ENCODE peak calls at places on chromosome 15, in ten cellular contexts. One of them, this sample, is unnamed.

GRCh38 chr15:87747106-87747505 is 509.4 kb downstream of the NTRK3 start:
- DNase-seq in AG04450: no peak
- DNase-seq in ovary: no peak
- DNase-seq in prostate gland: no peak
- DNase-seq in brain microvascular endothelial cell: no peak
- DNase-seq in cardiac muscle cell: no peak
- DNase-seq in fibroblast of pulmonary artery: no peak
- DNase-seq in A549: no peak
- DNase-seq in astrocyte of the spinal cord: no peak
- DNase-seq in HCT116: no peak
- DNase-seq in this sample: no peak

GRCh38 chr15:70098170-70098460 is 398 bp upstream of the TLE3 start:
- DNase-seq in brain microvascular endothelial cell: no peak
- DNase-seq in A549: no peak
- DNase-seq in astrocyte of the spinal cord: no peak
- DNase-seq in fibroblast of pulmonary artery: no peak
- DNase-seq in HCT116: no peak
- DNase-seq in AG04450: no peak
- DNase-seq in cardiac muscle cell: no peak
- DNase-seq in ovary: no peak
- DNase-seq in prostate gland: no peak
- DNase-seq in this sample: no peak

GRCh38 chr15:27589782-27590181 is 509.3 kb downstream of the OCA2 start:
- DNase-seq in fibroblast of pulmonary artery: no peak
- DNase-seq in astrocyte of the spinal cord: no peak
- DNase-seq in prostate gland: no peak
- DNase-seq in cardiac muscle cell: no peak
- DNase-seq in ovary: no peak
- DNase-seq in AG04450: no peak
- DNase-seq in HCT116: no peak
- DNase-seq in brain microvascular endothelial cell: no peak
- DNase-seq in A549: no peak
- DNase-seq in this sample: no peak

GRCh38 chr15:33716025-33716424 is 252.3 kb upstream of the CHRM5 start:
- DNase-seq in fibroblast of pulmonary artery: no peak
- DNase-seq in ovary: no peak
- DNase-seq in prostate gland: no peak
- DNase-seq in cardiac muscle cell: no peak
- DNase-seq in A549: no peak
- DNase-seq in HCT116: no peak
- DNase-seq in brain microvascular endothelial cell: no peak
- DNase-seq in astrocyte of the spinal cord: no peak
- DNase-seq in AG04450: no peak
- DNase-seq in this sample: no peak

GRCh38 chr15:45714501-45715488 is 80.0 kb downstream of the SQOR start:
- DNase-seq in ovary: no peak
- DNase-seq in fibroblast of pulmonary artery: peak
- DNase-seq in prostate gland: peak
- DNase-seq in A549: peak
- DNase-seq in brain microvascular endothelial cell: peak
- DNase-seq in astrocyte of the spinal cord: peak
- DNase-seq in HCT116: peak
- DNase-seq in cardiac muscle cell: peak
- DNase-seq in AG04450: peak
- DNase-seq in this sample: peak

GRCh38 chr15:83285284-83285978 is 967 bp upstream of the BNC1 start:
- DNase-seq in fibroblast of pulmonary artery: no peak
- DNase-seq in prostate gland: no peak
- DNase-seq in cardiac muscle cell: no peak
- DNase-seq in HCT116: no peak
- DNase-seq in brain microvascular endothelial cell: no peak
- DNase-seq in AG04450: no peak
- DNase-seq in ovary: no peak
- DNase-seq in astrocyte of the spinal cord: no peak
- DNase-seq in A549: no peak
- DNase-seq in this sample: no peak

GRCh38 chr15:57551717-57552677 is 39.7 kb upstream of the MYZAP start:
- DNase-seq in HCT116: peak
- DNase-seq in fibroblast of pulmonary artery: peak
- DNase-seq in astrocyte of the spinal cord: peak
- DNase-seq in A549: peak
- DNase-seq in AG04450: peak
- DNase-seq in prostate gland: no peak
- DNase-seq in cardiac muscle cell: peak
- DNase-seq in ovary: no peak
- DNase-seq in brain microvascular endothelial cell: peak
- DNase-seq in this sample: peak

GRCh38 chr15:48603123-48603500 is 42.4 kb downstream of the FBN1 start:
- DNase-seq in cardiac muscle cell: peak
- DNase-seq in AG04450: no peak
- DNase-seq in astrocyte of the spinal cord: peak
- DNase-seq in A549: no peak
- DNase-seq in fibroblast of pulmonary artery: peak
- DNase-seq in HCT116: no peak
- DNase-seq in brain microvascular endothelial cell: no peak
- DNase-seq in prostate gland: no peak
- DNase-seq in ovary: no peak
- DNase-seq in this sample: no peak

GRCh38 chr15:83205725-83206324 is 1.8 kb downstream of the HDGFL3 start:
- DNase-seq in fibroblast of pulmonary artery: peak
- DNase-seq in brain microvascular endothelial cell: peak
- DNase-seq in ovary: no peak
- DNase-seq in A549: no peak
- DNase-seq in prostate gland: no peak
- DNase-seq in cardiac muscle cell: peak
- DNase-seq in AG04450: no peak
- DNase-seq in HCT116: no peak
- DNase-seq in astrocyte of the spinal cord: peak
- DNase-seq in this sample: peak

GRCh38 chr15:40192942-40193341 is 32.1 kb downstream of the BUB1B start:
- DNase-seq in brain microvascular endothelial cell: peak
- DNase-seq in AG04450: no peak
- DNase-seq in fibroblast of pulmonary artery: peak
- DNase-seq in ovary: no peak
- DNase-seq in A549: no peak
- DNase-seq in HCT116: no peak
- DNase-seq in prostate gland: no peak
- DNase-seq in astrocyte of the spinal cord: peak
- DNase-seq in cardiac muscle cell: peak
- DNase-seq in this sample: peak

GRCh38 chr15:67957435-67958139 is 96.5 kb upstream of the PIAS1 start:
- DNase-seq in ovary: no peak
- DNase-seq in prostate gland: no peak
- DNase-seq in A549: no peak
- DNase-seq in HCT116: no peak
- DNase-seq in astrocyte of the spinal cord: no peak
- DNase-seq in brain microvascular endothelial cell: no peak
- DNase-seq in cardiac muscle cell: no peak
- DNase-seq in fibroblast of pulmonary artery: no peak
- DNase-seq in AG04450: no peak
- DNase-seq in this sample: no peak

GRCh38 chr15:76972420-76973361 is 22.2 kb upstream of the PSTPIP1 start:
- DNase-seq in A549: no peak
- DNase-seq in prostate gland: no peak
- DNase-seq in AG04450: no peak
- DNase-seq in ovary: peak
- DNase-seq in cardiac muscle cell: peak
- DNase-seq in HCT116: no peak
- DNase-seq in brain microvascular endothelial cell: peak
- DNase-seq in astrocyte of the spinal cord: no peak
- DNase-seq in fibroblast of pulmonary artery: peak
- DNase-seq in this sample: no peak

GRCh38 chr15:87734571-87735373 is 521.8 kb downstream of the NTRK3 start:
- DNase-seq in astrocyte of the spinal cord: no peak
- DNase-seq in brain microvascular endothelial cell: no peak
- DNase-seq in fibroblast of pulmonary artery: no peak
- DNase-seq in ovary: no peak
- DNase-seq in A549: no peak
- DNase-seq in prostate gland: no peak
- DNase-seq in HCT116: no peak
- DNase-seq in cardiac muscle cell: no peak
- DNase-seq in AG04450: no peak
- DNase-seq in this sample: no peak

GRCh38 chr15:61743352-61743909 is 316.8 kb downstream of the VPS13C start:
- DNase-seq in cardiac muscle cell: no peak
- DNase-seq in prostate gland: peak
- DNase-seq in brain microvascular endothelial cell: no peak
- DNase-seq in astrocyte of the spinal cord: no peak
- DNase-seq in HCT116: no peak
- DNase-seq in fibroblast of pulmonary artery: no peak
- DNase-seq in A549: no peak
- DNase-seq in AG04450: no peak
- DNase-seq in ovary: no peak
- DNase-seq in this sample: no peak

GRCh38 chr15:61748529-61748928 is 311.7 kb downstream of the VPS13C start:
- DNase-seq in A549: no peak
- DNase-seq in ovary: no peak
- DNase-seq in brain microvascular endothelial cell: no peak
- DNase-seq in fibroblast of pulmonary artery: no peak
- DNase-seq in HCT116: no peak
- DNase-seq in prostate gland: no peak
- DNase-seq in AG04450: no peak
- DNase-seq in cardiac muscle cell: no peak
- DNase-seq in astrocyte of the spinal cord: no peak
- DNase-seq in this sample: no peak

GRCh38 chr15:61750271-61751084 is 309.8 kb downstream of the VPS13C start:
- DNase-seq in brain microvascular endothelial cell: no peak
- DNase-seq in AG04450: no peak
- DNase-seq in HCT116: no peak
- DNase-seq in prostate gland: peak
- DNase-seq in ovary: no peak
- DNase-seq in cardiac muscle cell: no peak
- DNase-seq in A549: no peak
- DNase-seq in fibroblast of pulmonary artery: no peak
- DNase-seq in astrocyte of the spinal cord: no peak
- DNase-seq in this sample: no peak

GRCh38 chr15:61749169-61749568 is 311.1 kb downstream of the VPS13C start:
- DNase-seq in brain microvascular endothelial cell: no peak
- DNase-seq in A549: no peak
- DNase-seq in cardiac muscle cell: no peak
- DNase-seq in astrocyte of the spinal cord: peak
- DNase-seq in ovary: no peak
- DNase-seq in AG04450: no peak
- DNase-seq in fibroblast of pulmonary artery: no peak
- DNase-seq in HCT116: no peak
- DNase-seq in prostate gland: peak
- DNase-seq in this sample: no peak

GRCh38 chr15:61746589-61746988 is 313.7 kb downstream of the VPS13C start:
- DNase-seq in astrocyte of the spinal cord: no peak
- DNase-seq in AG04450: no peak
- DNase-seq in prostate gland: no peak
- DNase-seq in brain microvascular endothelial cell: no peak
- DNase-seq in HCT116: no peak
- DNase-seq in fibroblast of pulmonary artery: no peak
- DNase-seq in cardiac muscle cell: no peak
- DNase-seq in ovary: no peak
- DNase-seq in A549: no peak
- DNase-seq in this sample: no peak
- H3K4me3 ChIP-seq in astrocyte of the spinal cord: no peak
- H3K4me3 ChIP-seq in AG04450: no peak
- H3K4me3 ChIP-seq in prostate gland: no peak
- H3K4me3 ChIP-seq in brain microvascular endothelial cell: no peak
- H3K4me3 ChIP-seq in HCT116: no peak
- H3K4me3 ChIP-seq in fibroblast of pulmonary artery: no peak
- H3K4me3 ChIP-seq in cardiac muscle cell: no peak
- H3K4me3 ChIP-seq in ovary: no peak
- H3K4me3 ChIP-seq in A549: no peak
- H3K4me3 ChIP-seq in this sample: no peak

GRCh38 chr15:73959012-73959581 is 32.8 kb downstream of the LOXL1 start:
- DNase-seq in A549: no peak
- DNase-seq in HCT116: no peak
- DNase-seq in ovary: no peak
- DNase-seq in fibroblast of pulmonary artery: no peak
- DNase-seq in AG04450: no peak
- DNase-seq in cardiac muscle cell: no peak
- DNase-seq in brain microvascular endothelial cell: no peak
- DNase-seq in astrocyte of the spinal cord: no peak
- DNase-seq in prostate gland: no peak
- DNase-seq in this sample: no peak
- TF ChIP-seq CTCF in A549: no peak
- TF ChIP-seq CTCF in HCT116: no peak
- TF ChIP-seq CTCF in ovary: no peak
- TF ChIP-seq CTCF in fibroblast of pulmonary artery: no peak
- TF ChIP-seq CTCF in AG04450: no peak
- TF ChIP-seq CTCF in cardiac muscle cell: no peak
- TF ChIP-seq CTCF in brain microvascular endothelial cell: no peak
- TF ChIP-seq CTCF in astrocyte of the spinal cord: no peak
- TF ChIP-seq CTCF in prostate gland: no peak
- TF ChIP-seq CTCF in this sample: no peak

DNA sequence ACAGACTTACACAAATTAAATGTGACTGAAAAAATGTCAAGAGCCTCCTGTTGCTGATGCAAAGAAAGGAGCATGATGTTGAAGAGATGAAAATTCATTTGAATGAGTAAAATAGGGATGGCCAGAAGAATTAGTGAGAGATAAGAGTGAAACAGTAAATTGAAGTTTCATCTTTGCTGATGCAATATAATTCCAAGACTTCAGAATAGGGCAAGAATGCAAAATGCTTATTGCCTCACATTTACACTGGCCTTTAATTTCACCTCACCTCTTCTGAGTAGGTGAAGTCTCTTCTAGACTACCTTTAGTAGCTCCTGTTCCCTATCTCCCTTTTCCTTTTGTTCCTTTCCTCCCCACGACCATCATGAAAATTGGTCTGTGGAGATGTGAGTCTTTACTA is 15.3 kb upstream of the MAPK6 start:
- DNase-seq in prostate gland: no peak
- DNase-seq in cardiac muscle cell: no peak
- DNase-seq in HCT116: no peak
- DNase-seq in brain microvascular endothelial cell: no peak
- DNase-seq in astrocyte of the spinal cord: no peak
- DNase-seq in fibroblast of pulmonary artery: no peak
- DNase-seq in A549: no peak
- DNase-seq in AG04450: no peak
- DNase-seq in ovary: no peak
- DNase-seq in this sample: no peak
- H3K4me3 ChIP-seq in prostate gland: no peak
- H3K4me3 ChIP-seq in cardiac muscle cell: no peak
- H3K4me3 ChIP-seq in HCT116: no peak
- H3K4me3 ChIP-seq in brain microvascular endothelial cell: no peak
- H3K4me3 ChIP-seq in astrocyte of the spinal cord: no peak
- H3K4me3 ChIP-seq in fibroblast of pulmonary artery: no peak
- H3K4me3 ChIP-seq in A549: no peak
- H3K4me3 ChIP-seq in AG04450: no peak
- H3K4me3 ChIP-seq in ovary: no peak
- H3K4me3 ChIP-seq in this sample: no peak

DNA sequence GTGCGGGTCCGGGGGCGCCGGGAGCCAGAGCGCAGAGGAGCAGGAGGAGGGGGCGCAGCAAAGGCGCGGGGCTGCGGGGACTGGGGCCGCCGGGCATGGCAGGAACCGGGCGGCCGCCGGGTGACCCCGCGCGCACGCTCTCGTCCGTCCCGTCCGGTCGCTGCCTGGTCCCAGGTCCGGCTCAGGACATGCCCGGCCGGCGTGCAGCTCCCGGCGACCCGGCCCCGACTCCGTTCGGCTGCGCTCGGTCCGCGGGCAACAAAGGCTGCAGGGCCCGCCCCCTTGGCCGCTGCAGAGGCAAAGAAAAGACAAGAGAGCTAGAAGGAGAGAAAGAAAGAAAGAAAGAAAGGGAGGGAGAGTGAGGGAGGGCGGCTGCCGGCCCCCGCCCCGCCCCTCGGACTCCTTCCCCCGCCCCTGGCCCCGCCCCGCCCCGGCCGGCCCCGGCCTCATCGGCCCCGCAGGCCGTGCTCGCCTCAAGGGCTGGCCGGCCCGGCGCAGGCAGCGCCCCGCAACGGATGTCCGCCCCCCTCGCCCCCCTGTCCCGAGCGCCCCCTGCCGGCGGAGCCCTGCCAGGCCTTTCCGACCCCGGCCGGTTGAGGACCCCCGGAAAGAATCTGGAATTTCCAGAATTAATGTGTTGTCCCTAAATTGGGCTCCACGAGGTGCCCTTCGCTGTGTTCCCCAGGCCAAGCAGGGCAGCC is at the start of gene ADAMTS7:
- DNase-seq in HCT116: peak
- DNase-seq in AG04450: peak
- DNase-seq in prostate gland: peak
- DNase-seq in cardiac muscle cell: peak
- DNase-seq in fibroblast of pulmonary artery: peak
- DNase-seq in astrocyte of the spinal cord: peak
- DNase-seq in ovary: peak
- DNase-seq in brain microvascular endothelial cell: peak
- DNase-seq in A549: peak
- DNase-seq in this sample: peak
- TF ChIP-seq CTCF in HCT116: peak
- TF ChIP-seq CTCF in AG04450: peak
- TF ChIP-seq CTCF in prostate gland: peak
- TF ChIP-seq CTCF in cardiac muscle cell: peak
- TF ChIP-seq CTCF in fibroblast of pulmonary artery: peak
- TF ChIP-seq CTCF in astrocyte of the spinal cord: peak
- TF ChIP-seq CTCF in ovary: peak
- TF ChIP-seq CTCF in brain microvascular endothelial cell: peak
- TF ChIP-seq CTCF in A549: peak
- TF ChIP-seq CTCF in this sample: peak